ENCODE peak calls at places on chromosomes 3 and 15, in four cellular contexts. One of them, this sample, is unnamed.
A peak's percentile ranks its signal among the peaks of the same experiment; 100 is the strongest.

GRCh38 chr3:14125193-14126016 is 553 bp downstream of the TMEM43 start:
- DNase-seq in PC-3: peak; percentile 94
- DNase-seq in MM.1S: peak; percentile 67
- DNase-seq in HCT116: peak; percentile 81
- DNase-seq in this sample: peak; percentile 90

GRCh38 chr3:185120126-185120525 is 32.7 kb downstream of the C3orf70 start:
- DNase-seq in MM.1S: no peak
- DNase-seq in HCT116: no peak
- DNase-seq in PC-3: no peak
- DNase-seq in this sample: no peak

GRCh38 chr3:52438579-52439425 is 6.1 kb downstream of the SEMA3G start:
- DNase-seq in MM.1S: no peak
- DNase-seq in PC-3: no peak
- DNase-seq in HCT116: no peak
- DNase-seq in this sample: peak; percentile 2

GRCh38 chr3:71581451-71581980 is 2.0 kb downstream of the FOXP1 start:
- DNase-seq in HCT116: no peak
- DNase-seq in MM.1S: no peak
- DNase-seq in PC-3: peak; percentile 37
- DNase-seq in this sample: peak; percentile 50

GRCh38 chr3:119562307-119562961 is 3.0 kb upstream of the CD80 start:
- DNase-seq in MM.1S: peak; percentile 65
- DNase-seq in HCT116: no peak
- DNase-seq in PC-3: no peak
- DNase-seq in this sample: no peak

GRCh38 chr3:107992976-107993684 is 97.7 kb downstream of the CD47 start:
- DNase-seq in HCT116: no peak
- DNase-seq in PC-3: peak; percentile 94
- DNase-seq in MM.1S: no peak
- DNase-seq in this sample: peak; percentile 35

GRCh38 chr3:11622846-11623550 is 20.7 kb downstream of the VGLL4 start:
- DNase-seq in HCT116: no peak
- DNase-seq in MM.1S: no peak
- DNase-seq in PC-3: no peak
- DNase-seq in this sample: no peak

GRCh38 chr3:157261000-157261399 is 101.1 kb upstream of the CCNL1 start:
- DNase-seq in MM.1S: no peak
- DNase-seq in HCT116: no peak
- DNase-seq in PC-3: no peak
- DNase-seq in this sample: no peak

GRCh38 chr3:182789371-182789770 is 3.9 kb upstream of the ATP11B start:
- DNase-seq in HCT116: no peak
- DNase-seq in PC-3: no peak
- DNase-seq in MM.1S: peak; percentile 71
- DNase-seq in this sample: no peak

GRCh38 chr3:148992027-148992634 is 791 bp downstream of the GYG1 start:
- DNase-seq in HCT116: no peak
- DNase-seq in PC-3: peak; percentile 40
- DNase-seq in MM.1S: peak; percentile 47
- DNase-seq in this sample: peak; percentile 74

GRCh38 chr3:63874769-63875168 is 11.1 kb downstream of the ATXN7 start:
- DNase-seq in MM.1S: no peak
- DNase-seq in HCT116: no peak
- DNase-seq in PC-3: no peak
- DNase-seq in this sample: no peak

GRCh38 chr3:102536479-102536878 is 101.7 kb downstream of the ZPLD1 start:
- DNase-seq in MM.1S: peak; percentile 68
- DNase-seq in PC-3: peak; percentile 84
- DNase-seq in HCT116: peak; percentile 26
- DNase-seq in this sample: peak; percentile 45

GRCh38 chr3:118960876-118961275 is 73.8 kb downstream of the IGSF11 start:
- DNase-seq in MM.1S: no peak
- DNase-seq in HCT116: no peak
- DNase-seq in PC-3: peak; percentile 53
- DNase-seq in this sample: peak; percentile 12

GRCh38 chr15:67690936-67691335 is 134.4 kb upstream of the SKOR1 start:
- DNase-seq in MM.1S: peak; percentile 22
- DNase-seq in HCT116: no peak
- DNase-seq in PC-3: peak; percentile 79
- DNase-seq in this sample: no peak

GRCh38 chr3:106814231-106814630 is 563.0 kb upstream of the CCDC54 start:
- DNase-seq in HCT116: no peak
- DNase-seq in PC-3: no peak
- DNase-seq in MM.1S: no peak
- DNase-seq in this sample: no peak

GRCh38 chr3:134367869-134368750 is 6.1 kb downstream of the AMOTL2 start:
- DNase-seq in MM.1S: no peak
- DNase-seq in HCT116: no peak
- DNase-seq in PC-3: no peak
- DNase-seq in this sample: no peak

GRCh38 chr3:188174309-188175044 is 20.5 kb downstream of the LPP start:
- DNase-seq in MM.1S: no peak
- DNase-seq in PC-3: no peak
- DNase-seq in HCT116: no peak
- DNase-seq in this sample: no peak

GRCh38 chr15:23596736-23597135 is 31.3 kb downstream of the MKRN3 start:
- DNase-seq in MM.1S: no peak
- DNase-seq in HCT116: no peak
- DNase-seq in PC-3: no peak
- DNase-seq in this sample: no peak

GRCh38 chr15:69305933-69306568 is 7.3 kb downstream of the PAQR5 start:
- DNase-seq in MM.1S: no peak
- DNase-seq in PC-3: no peak
- DNase-seq in HCT116: no peak
- DNase-seq in this sample: no peak

GRCh38 chr3:49124991-49125670 is 4.5 kb upstream of the USP19 start:
- DNase-seq in HCT116: no peak
- DNase-seq in MM.1S: no peak
- DNase-seq in PC-3: peak; percentile 16
- DNase-seq in this sample: no peak

GRCh38 chr3:62558549-62559112 is 185.3 kb upstream of the FEZF2 start:
- DNase-seq in PC-3: peak; percentile 24
- DNase-seq in MM.1S: no peak
- DNase-seq in HCT116: no peak
- DNase-seq in this sample: peak; percentile 42
- TF ChIP-seq CTCF in PC-3: peak; percentile 60
- TF ChIP-seq CTCF in MM.1S: peak; percentile 52
- TF ChIP-seq CTCF in HCT116: peak; percentile 67
- TF ChIP-seq CTCF in this sample: peak; percentile 68

GRCh38 chr3:128152419-128153155 is 694 bp upstream of the EEFSEC start:
- DNase-seq in MM.1S: peak; percentile 79
- DNase-seq in PC-3: peak; percentile 68
- DNase-seq in HCT116: peak; percentile 82
- DNase-seq in this sample: no peak
- H3K27ac ChIP-seq in MM.1S: peak overlapping the region; percentile 71
- H3K27ac ChIP-seq in PC-3: peak overlapping the region; percentile 23
- H3K27ac ChIP-seq in HCT116: peak overlapping the region; percentile 71
- H3K27ac ChIP-seq in this sample: peak overlapping the region; percentile 75

DNA sequence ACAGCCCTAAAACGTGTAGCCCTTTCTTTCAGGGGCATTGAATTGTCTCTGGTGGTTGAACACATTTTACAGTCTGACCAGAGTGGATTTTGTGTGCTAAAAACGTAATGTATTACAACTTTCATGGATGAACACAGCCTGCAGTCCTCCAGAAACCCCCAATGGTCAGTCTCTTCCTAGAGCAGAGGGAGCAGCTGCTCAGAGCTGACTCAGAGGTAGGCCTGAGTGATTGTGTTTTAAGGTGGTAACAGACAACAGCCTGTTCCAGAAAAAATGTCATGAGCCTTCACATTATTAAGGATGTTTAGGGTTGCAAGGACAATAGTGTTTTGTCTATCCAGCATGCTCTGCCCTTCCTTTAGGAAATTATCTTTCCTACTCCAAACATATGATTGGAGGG is 34.5 kb upstream of the CTNNB1 start:
- DNase-seq in MM.1S: no peak
- DNase-seq in HCT116: no peak
- DNase-seq in PC-3: no peak
- DNase-seq in this sample: no peak
- H3K9me2 ChIP-seq in MM.1S: no peaks in the 10 kb centered on the region
- H3K9me2 ChIP-seq in HCT116: no peaks in the 10 kb centered on the region
- H3K9me2 ChIP-seq in PC-3: no peaks in the 10 kb centered on the region
- H3K9me2 ChIP-seq in this sample: no peaks in the 10 kb centered on the region

DNA sequence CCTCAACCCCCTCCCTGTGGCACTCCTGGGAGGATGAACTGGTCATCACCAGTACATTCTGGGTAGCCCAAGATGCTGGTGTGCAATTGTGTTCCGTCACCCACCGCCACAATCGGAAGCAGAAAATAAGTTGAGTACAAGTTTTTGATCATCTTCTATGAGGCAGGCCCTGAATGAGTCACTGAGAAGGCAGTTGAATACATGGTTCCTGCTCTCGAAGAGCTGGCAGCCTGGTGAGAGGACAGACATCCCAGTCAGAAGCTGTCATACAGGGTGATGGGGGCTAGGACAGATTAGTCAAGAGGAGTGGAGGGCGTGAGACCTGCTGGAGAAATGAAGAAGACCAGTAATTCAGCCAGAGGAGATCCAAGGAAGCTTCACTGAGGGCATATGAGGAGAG is 6.2 kb downstream of the CEMIP start:
- DNase-seq in MM.1S: no peak
- DNase-seq in PC-3: no peak
- DNase-seq in HCT116: no peak
- DNase-seq in this sample: no peak
- TF ChIP-seq CTCF in MM.1S: no peak
- TF ChIP-seq CTCF in PC-3: no peak
- TF ChIP-seq CTCF in HCT116: no peak
- TF ChIP-seq CTCF in this sample: no peak

DNA sequence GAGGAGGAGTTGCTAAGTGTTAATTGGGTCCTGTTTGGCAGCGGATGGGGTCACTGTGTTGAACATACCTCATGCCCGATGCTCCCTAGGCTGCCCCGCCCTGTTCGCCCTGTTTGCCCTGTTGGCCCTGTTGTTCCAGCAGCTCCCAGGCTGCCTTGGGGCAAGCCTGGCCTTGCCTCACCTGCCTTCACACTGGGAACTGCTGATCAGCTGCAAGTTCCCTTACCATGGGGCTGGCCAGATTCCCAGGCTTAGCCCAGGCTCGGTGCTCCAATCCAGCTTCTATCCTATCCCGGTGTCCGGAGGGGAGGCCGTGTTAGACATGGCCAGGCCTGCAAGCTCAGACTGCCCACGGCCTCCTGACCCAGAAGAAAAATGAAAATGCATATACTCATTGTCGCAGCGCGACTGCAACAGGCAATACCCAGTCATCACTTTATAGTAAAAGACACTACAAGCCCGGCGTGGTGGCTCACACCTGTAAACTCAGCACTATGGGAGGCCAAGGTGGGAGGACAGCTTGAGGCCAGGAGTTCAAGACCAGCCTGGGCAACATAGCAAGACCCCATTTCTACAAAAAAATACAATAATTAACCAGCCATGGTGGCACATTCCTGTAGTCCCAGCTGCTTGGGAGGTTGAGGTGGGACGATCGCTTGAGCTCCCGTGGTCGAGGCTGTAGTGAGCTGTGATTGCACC is 42.9 kb upstream of the ZNF710 start:
- DNase-seq in PC-3: no peak
- DNase-seq in MM.1S: no peak
- DNase-seq in HCT116: no peak
- DNase-seq in this sample: no peak
- H3K27ac ChIP-seq in PC-3: no peak overlapping the region
- H3K27ac ChIP-seq in MM.1S: no peak overlapping the region
- H3K27ac ChIP-seq in HCT116: no peak overlapping the region
- H3K27ac ChIP-seq in this sample: no peak overlapping the region

DNA sequence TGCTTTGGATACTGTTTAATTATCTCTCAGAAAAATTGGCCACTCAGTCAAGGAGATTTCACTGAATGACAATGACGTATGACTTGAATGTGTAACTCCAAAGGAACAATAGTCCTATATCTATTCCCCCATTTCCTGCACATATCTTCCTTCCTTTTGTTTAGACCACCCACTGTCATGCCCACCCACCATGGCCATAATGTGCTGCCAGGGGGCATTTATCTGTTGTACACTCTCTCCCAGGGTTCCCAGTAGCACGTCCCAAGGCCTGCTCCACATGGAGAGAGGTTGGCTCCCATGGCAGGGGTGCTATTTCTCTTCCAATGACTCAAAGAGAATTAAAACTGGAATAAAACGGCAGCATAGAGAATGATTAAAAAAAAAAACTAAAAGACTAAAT is 36.8 kb upstream of the CTNNB1 start:
- DNase-seq in PC-3: no peak
- DNase-seq in MM.1S: no peak
- DNase-seq in HCT116: no peak
- DNase-seq in this sample: no peak
- H3K9me2 ChIP-seq in PC-3: no peaks in the 10 kb centered on the region
- H3K9me2 ChIP-seq in MM.1S: no peaks in the 10 kb centered on the region
- H3K9me2 ChIP-seq in HCT116: no peaks in the 10 kb centered on the region
- H3K9me2 ChIP-seq in this sample: no peaks in the 10 kb centered on the region